ENCODE peak calls at places on chromosomes 12 and 14, in six cellular contexts. X, M, L, N, K and I are unnamed samples.

GRCh38 chr12:46534442-46534841 is 161.9 kb upstream of the SLC38A2 start:
- DNase-seq in X (no peak), M (no peak), L (no peak), N (no peak), K (no peak), I (no peak)

GRCh38 chr12:101700299-101700820 is 2.9 kb downstream of the CHPT1 start:
- DNase-seq in X (no peak), M (no peak), L (no peak), N (no peak), K (no peak), I (no peak)

GRCh38 chr12:49881400-49882247 is 22.1 kb downstream of the FAIM2 start:
- DNase-seq in X (peak), M (no peak), L (no peak), N (no peak), K (no peak), I (no peak)

GRCh38 chr12:56206373-56207166 is 15.2 kb downstream of the RNF41 start:
- DNase-seq in X (no peak), M (no peak), L (peak), N (peak), K (peak), I (no peak)

GRCh38 chr12:32647275-32647674 is 31.8 kb upstream of the DNM1L start:
- DNase-seq in X (no peak), M (no peak), L (no peak), N (no peak), K (no peak), I (no peak)

GRCh38 chr12:24500466-24501232 is 448.3 kb downstream of the BCAT1 start:
- DNase-seq in X (no peak), M (no peak), L (no peak), N (no peak), K (no peak), I (no peak)

GRCh38 chr12:110050927-110051326 is 2.6 kb upstream of the C12orf76 start:
- DNase-seq in X (no peak), M (no peak), L (no peak), N (no peak), K (peak), I (no peak)

GRCh38 chr12:48980953-48981756 is 3.0 kb downstream of the WNT1 start:
- DNase-seq in X (peak), M (peak), L (no peak), N (peak), K (peak), I (peak)

GRCh38 chr12:58833844-58834243 is 86.5 kb downstream of the LRIG3 start:
- DNase-seq in X (no peak), M (no peak), L (no peak), N (no peak), K (no peak), I (no peak)

GRCh38 chr12:38543151-38543550 is 226.6 kb downstream of the ALG10B start:
- DNase-seq in X (no peak), M (no peak), L (peak), N (no peak), K (no peak), I (no peak)

GRCh38 chr14:72559227-72559626 is 334.7 kb downstream of the DPF3 start:
- DNase-seq in X (no peak), M (no peak), L (no peak), N (no peak), K (no peak), I (no peak)

GRCh38 chr12:75717902-75718301 is 206.5 kb upstream of the KRR1 start:
- DNase-seq in X (no peak), M (no peak), L (no peak), N (no peak), K (no peak), I (no peak)

GRCh38 chr12:32926963-32927362 is 30.4 kb upstream of the PKP2 start:
- DNase-seq in X (no peak), M (no peak), L (no peak), N (no peak), K (no peak), I (no peak)

DNA sequence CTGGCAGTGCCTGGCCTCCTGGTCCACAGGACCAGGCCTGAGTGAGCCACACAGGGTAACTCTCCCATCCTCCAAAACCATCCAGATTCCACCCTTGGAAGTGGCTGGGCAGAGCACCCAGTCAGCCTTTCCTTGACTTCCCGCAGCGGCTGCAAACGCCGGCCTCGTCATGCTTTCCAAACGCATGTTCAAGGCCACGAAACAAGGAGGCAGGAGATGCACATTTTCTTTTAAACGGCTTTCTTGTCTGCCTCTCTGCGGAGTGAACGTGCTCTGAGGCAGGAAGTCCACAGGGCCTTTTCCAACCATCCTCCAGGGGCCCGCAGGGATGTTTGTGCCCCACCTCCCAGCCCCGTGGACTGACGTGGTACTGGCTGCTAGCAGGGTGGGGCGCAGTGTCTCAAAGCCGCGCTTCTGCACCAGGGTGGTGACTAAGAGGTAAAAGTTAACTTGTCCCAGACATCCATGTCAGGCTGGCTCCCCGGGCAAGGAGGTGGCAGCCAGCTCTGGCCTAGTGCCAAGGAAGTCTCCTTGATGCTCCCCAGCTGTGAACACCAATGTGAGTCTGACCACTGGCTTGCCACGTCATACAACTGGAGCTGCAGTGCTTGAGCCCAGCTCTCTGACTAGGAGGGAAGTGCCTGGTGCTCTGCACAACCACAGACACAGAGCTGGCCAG is 45.0 kb downstream of the KCNA5 start:
- DNase-seq in X (no peak), M (no peak), L (no peak), N (no peak), K (no peak), I (no peak)
- H3K27ac ChIP-seq in X (no peak), M (no peak), L (no peak), N (no peak), K (no peak), I (no peak)

GRCh38 chr12:120544691-120545090 is 10.5 kb downstream of the RNF10 start:
- DNase-seq in X (no peak), M (no peak), L (no peak), N (no peak), K (no peak), I (no peak)
- H3K27ac ChIP-seq in X (no peak), M (no peak), L (no peak), N (no peak), K (no peak), I (no peak)

GRCh38 chr14:68458840-68459469 is 333.9 kb downstream of the ZFP36L1 start:
- DNase-seq in X (no peak), M (peak), L (peak), N (no peak), K (no peak), I (no peak)
- H3K27ac ChIP-seq in X (peak), M (peak), L (no peak), N (no peak), K (peak), I (no peak)

GRCh38 chr14:104865631-104866441 is 768 bp downstream of the CEP170B start:
- DNase-seq in X (peak), M (no peak), L (peak), N (no peak), K (peak), I (no peak)

GRCh38 chr14:104863923-104864266 is 1.2 kb upstream of the CEP170B start:
- DNase-seq in X (no peak), M (no peak), L (no peak), N (no peak), K (no peak), I (no peak)

GRCh38 chr14:104865069-104865630 is at the start of gene CEP170B:
- DNase-seq in X (peak), M (peak), L (no peak), N (peak), K (peak), I (peak)

GRCh38 chr14:104863131-104863862 is 1.8 kb upstream of the CEP170B start:
- DNase-seq in X (peak), M (no peak), L (no peak), N (no peak), K (no peak), I (no peak)

DNA sequence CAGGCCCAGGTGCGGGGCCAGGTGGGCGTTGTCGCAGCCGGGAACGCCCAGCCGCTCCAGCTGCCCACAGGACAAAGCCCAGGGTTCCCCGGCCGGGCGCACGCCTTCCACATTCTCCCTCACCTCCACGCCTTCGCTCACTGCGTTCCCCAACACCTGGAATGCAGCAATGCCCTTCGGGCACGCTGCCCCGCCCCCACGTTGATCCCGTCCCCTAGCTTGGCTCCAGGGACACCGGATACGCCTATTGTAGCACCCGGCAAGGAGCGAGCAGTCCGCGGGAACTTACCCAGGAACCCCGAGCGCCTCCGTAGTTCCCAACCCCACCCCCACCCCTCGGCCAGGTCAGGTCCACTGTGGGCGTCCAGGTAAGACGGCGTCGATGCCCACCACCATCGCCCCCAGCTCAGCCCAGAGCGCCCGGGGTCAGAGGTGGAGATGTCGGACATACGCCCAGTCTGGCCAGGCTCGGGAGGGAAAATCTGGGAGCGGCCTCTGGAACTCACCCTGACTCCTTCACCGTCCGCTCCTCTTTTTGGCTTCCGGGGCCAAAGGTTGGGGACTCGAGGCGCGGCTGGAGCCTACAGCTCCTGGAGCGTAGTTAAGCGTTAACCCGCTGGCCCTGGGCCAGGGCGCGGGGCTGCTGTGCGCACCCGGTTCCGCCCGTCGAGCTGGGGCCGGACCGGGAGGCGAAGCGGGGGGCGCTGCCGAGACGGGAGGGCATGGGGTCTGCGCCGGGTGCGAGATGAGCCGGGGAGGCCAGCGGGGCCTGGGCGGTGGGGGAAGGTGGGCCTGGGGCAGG is 600 bp upstream of the CEP170B start:
- DNase-seq in X (peak), M (no peak), L (peak), N (no peak), K (no peak), I (no peak)
- H3K27ac ChIP-seq in X (peak), M (no peak), L (no peak), N (no peak), K (no peak), I (no peak)